ENCODE peak calls at places on chromosomes 7 and 10, in ten cellular contexts. A is heart left ventricle, L is breast epithelium, E is Karpas-422, V is GM06990, I is kidney epithelial cell, G is choroid plexus epithelial cell, W is ovary, J is thoracic aorta, C is cardiac muscle cell. U is an unnamed sample.

GRCh38 chr7:80385512-80385911 is 126.4 kb downstream of the GNAT3 start:
- DNase-seq in A (no peak), L (no peak), E (no peak), V (no peak), I (peak; percentile 14), G (peak; percentile 87), W (no peak), J (no peak), C (no peak), U (no peak)

GRCh38 chr7:75983471-75984129 is 10.8 kb downstream of the TMEM120A start:
- DNase-seq in A (peak; percentile 31), L (no peak), E (no peak), V (no peak), I (no peak), G (no peak), W (peak; percentile 34), J (no peak), C (no peak), U (no peak)

GRCh38 chr10:77603529-77603927 is 34.1 kb downstream of the KCNMA1 start:
- DNase-seq in A (no peak), L (no peak), E (peak; percentile 75), V (no peak), I (peak; percentile 19), G (peak; percentile 28), W (no peak), J (no peak), C (no peak), U (peak; percentile 67)

GRCh38 chr10:57094965-57095364 is 733.9 kb upstream of the ZWINT start:
- DNase-seq in A (no peak), L (no peak), E (no peak), V (no peak), I (no peak), G (no peak), W (no peak), J (no peak), C (no peak), U (no peak)

GRCh38 chr7:130372813-130373212 is 7.5 kb upstream of the CPA1 start:
- DNase-seq in A (no peak), L (no peak), E (no peak), V (no peak), I (no peak), G (no peak), W (no peak), J (no peak), C (no peak), U (no peak)

GRCh38 chr7:1951600-1951999 is 281.1 kb downstream of the MAD1L1 start:
- DNase-seq in A (peak; percentile 9), L (no peak), E (no peak), V (no peak), I (no peak), G (no peak), W (no peak), J (no peak), C (no peak), U (peak; percentile 43)

GRCh38 chr10:8073696-8074416 is 19.4 kb downstream of the GATA3 start:
- DNase-seq in A (no peak), L (no peak), E (no peak), V (no peak), I (no peak), G (no peak), W (no peak), J (no peak), C (no peak), U (no peak)

GRCh38 chr10:73601486-73601921 is 10.4 kb upstream of the USP54 start:
- DNase-seq in A (no peak), L (peak; percentile 88), E (no peak), V (no peak), I (peak; percentile 95), G (peak; percentile 19), W (no peak), J (no peak), C (peak; percentile 15), U (no peak)

GRCh38 chr7:5653661-5654060 is 127.8 kb downstream of the RNF216 start:
- DNase-seq in A (no peak), L (no peak), E (no peak), V (no peak), I (no peak), G (no peak), W (no peak), J (no peak), C (no peak), U (no peak)

GRCh38 chr10:93438796-93439253 is 43.3 kb downstream of the MYOF start:
- DNase-seq in A (no peak), L (peak; percentile 92), E (no peak), V (no peak), I (no peak), G (peak; percentile 50), W (no peak), J (no peak), C (peak; percentile 75), U (no peak)

GRCh38 chr7:20220824-20221547 is 3.8 kb upstream of the MACC1 start:
- DNase-seq in A (no peak), L (no peak), E (peak; percentile 60), V (peak; percentile 65), I (no peak), G (peak; percentile 94), W (no peak), J (no peak), C (no peak), U (no peak)

GRCh38 chr10:114472874-114473248 is 68.6 kb upstream of the AFAP1L2 start:
- DNase-seq in A (no peak), L (no peak), E (no peak), V (no peak), I (no peak), G (no peak), W (no peak), J (no peak), C (no peak), U (no peak)

GRCh38 chr7:159125104-159125943 is 19.3 kb downstream of the VIPR2 start:
- DNase-seq in A (no peak), L (no peak), E (peak; percentile 36), V (no peak), I (no peak), G (no peak), W (no peak), J (no peak), C (no peak), U (no peak)

GRCh38 chr10:100528123-100528884 is 1.4 kb downstream of the NDUFB8 start:
- DNase-seq in A (no peak), L (no peak), E (no peak), V (no peak), I (no peak), G (no peak), W (no peak), J (no peak), C (no peak), U (no peak)

GRCh38 chr7:84264341-84264740 is 69.8 kb upstream of the SEMA3A start:
- DNase-seq in A (no peak), L (no peak), E (no peak), V (no peak), I (no peak), G (no peak), W (no peak), J (no peak), C (no peak), U (no peak)

GRCh38 chr7:156002362-156003001 is 190.2 kb upstream of the SHH start:
- DNase-seq in A (no peak), L (no peak), E (no peak), V (no peak), I (no peak), G (no peak), W (no peak), J (no peak), C (no peak), U (no peak)

GRCh38 chr7:135743907-135744789 is 4.5 kb downstream of the FAM180A start:
- DNase-seq in A (peak; percentile 38), L (no peak), E (no peak), V (no peak), I (no peak), G (peak; percentile 54), W (no peak), J (no peak), C (no peak), U (no peak)

GRCh38 chr7:47478926-47479791 is 102.8 kb downstream of the TNS3 start:
- DNase-seq in A (no peak), L (no peak), E (no peak), V (no peak), I (no peak), G (no peak), W (no peak), J (no peak), C (no peak), U (no peak)

GRCh38 chr7:47481656-47482012 is 100.3 kb downstream of the TNS3 start:
- DNase-seq in A (no peak), L (no peak), E (no peak), V (no peak), I (no peak), G (no peak), W (no peak), J (no peak), C (no peak), U (no peak)

GRCh38 chr7:47482013-47482761 is 99.7 kb downstream of the TNS3 start:
- DNase-seq in A (peak; percentile 67), L (no peak), E (no peak), V (no peak), I (peak; percentile 89), G (peak; percentile 94), W (no peak), J (peak; percentile 54), C (peak; percentile 74), U (no peak)

GRCh38 chr7:47479821-47480575 is 101.9 kb downstream of the TNS3 start:
- DNase-seq in A (no peak), L (no peak), E (no peak), V (no peak), I (no peak), G (no peak), W (no peak), J (no peak), C (no peak), U (no peak)

GRCh38 chr7:47480576-47481538 is 101.1 kb downstream of the TNS3 start:
- DNase-seq in A (no peak), L (no peak), E (no peak), V (peak; percentile 66), I (no peak), G (no peak), W (no peak), J (no peak), C (no peak), U (no peak)
- H3K4me3 ChIP-seq in A (no peak overlapping the region), L (no peak overlapping the region), E (no peak overlapping the region), V (peak overlapping the region; percentile 51), I (no peak overlapping the region), G (no peak overlapping the region), W (no peak overlapping the region), J (no peak overlapping the region), C (no peak overlapping the region), U (no peak overlapping the region)

GRCh38 chr10:63262674-63263073 is 129.5 kb downstream of the NRBF2 start:
- DNase-seq in A (no peak), L (no peak), E (peak; percentile 74), V (no peak), I (no peak), G (no peak), W (no peak), J (no peak), C (no peak), U (no peak)
- H3K4me3 ChIP-seq in A (no peak overlapping the region), L (peak overlapping the region; percentile 17), E (peak overlapping the region; percentile 47), V (peak overlapping the region; percentile 40), I (no peak overlapping the region), G (no peak overlapping the region), W (no peak overlapping the region), J (peak overlapping the region; percentile 17), C (no peak overlapping the region), U (no peak overlapping the region)

GRCh38 chr10:102641398-102641797 is 2.9 kb upstream of the TRIM8 start:
- DNase-seq in A (no peak), L (no peak), E (no peak), V (no peak), I (no peak), G (no peak), W (no peak), J (no peak), C (no peak), U (peak; percentile 12)
- H3K4me3 ChIP-seq in A (peak overlapping the region; percentile 51), L (peak overlapping the region; percentile 92), E (peak overlapping the region; percentile 60), V (peak overlapping the region; percentile 78), I (peak overlapping the region; percentile 79), G (no peak overlapping the region), W (peak overlapping the region; percentile 69), J (peak overlapping the region; percentile 96), C (peak overlapping the region; percentile 74), U (peak overlapping the region; percentile 44)

GRCh38 chr10:133358162-133358919 is 522 bp upstream of the FUOM start:
- DNase-seq in A (peak; percentile 74), L (no peak), E (no peak), V (no peak), I (no peak), G (no peak), W (peak; percentile 65), J (no peak), C (no peak), U (peak; percentile 86)
- H3K4me3 ChIP-seq in A (no peak overlapping the region), L (peak overlapping the region; percentile 76), E (no peak overlapping the region), V (no peak overlapping the region), I (no peak overlapping the region), G (no peak overlapping the region), W (no peak overlapping the region), J (no peak overlapping the region), C (no peak overlapping the region), U (peak overlapping the region; percentile 72)

U was measured in right lobe of liver.